ENCODE peak calls at places on chromosomes 13 and 19, in five cellular contexts. One of them, this sample, is unnamed.

GRCh38 chr13:51942189-51942588 is 69.1 kb downstream of the ATP7B start:
- DNase-seq in EL: no peak
- DNase-seq in fibroblast of lung: no peak
- DNase-seq in HAP-1: no peak
- DNase-seq in esophagus muscularis mucosa: no peak
- DNase-seq in this sample: no peak

GRCh38 chr13:106593131-106593530 is 25.2 kb upstream of the ARGLU1 start:
- DNase-seq in EL: no peak
- DNase-seq in fibroblast of lung: no peak
- DNase-seq in HAP-1: no peak
- DNase-seq in esophagus muscularis mucosa: no peak
- DNase-seq in this sample: no peak

GRCh38 chr13:51729853-51730553 is 74.0 kb downstream of the DHRS12 start:
- DNase-seq in EL: peak
- DNase-seq in fibroblast of lung: peak
- DNase-seq in HAP-1: peak
- DNase-seq in esophagus muscularis mucosa: no peak
- DNase-seq in this sample: no peak

GRCh38 chr13:50451609-50452008 is 391.9 kb downstream of the DLEU7 start:
- DNase-seq in EL: no peak
- DNase-seq in fibroblast of lung: no peak
- DNase-seq in HAP-1: no peak
- DNase-seq in esophagus muscularis mucosa: no peak
- DNase-seq in this sample: no peak

GRCh38 chr13:63110431-63110830 is 1694.8 kb upstream of the PCDH20 start:
- DNase-seq in EL: peak
- DNase-seq in fibroblast of lung: no peak
- DNase-seq in HAP-1: no peak
- DNase-seq in esophagus muscularis mucosa: no peak
- DNase-seq in this sample: no peak

GRCh38 chr13:33227927-33228644 is 57.5 kb downstream of the STARD13 start:
- DNase-seq in EL: no peak
- DNase-seq in fibroblast of lung: no peak
- DNase-seq in HAP-1: no peak
- DNase-seq in esophagus muscularis mucosa: no peak
- DNase-seq in this sample: peak

GRCh38 chr13:110301606-110302131 is 5.3 kb downstream of the COL4A1 start:
- DNase-seq in EL: peak
- DNase-seq in fibroblast of lung: peak
- DNase-seq in HAP-1: no peak
- DNase-seq in esophagus muscularis mucosa: no peak
- DNase-seq in this sample: no peak

GRCh38 chr13:77544365-77544764 is 8.9 kb downstream of the SCEL start:
- DNase-seq in EL: peak
- DNase-seq in fibroblast of lung: peak
- DNase-seq in HAP-1: no peak
- DNase-seq in esophagus muscularis mucosa: peak
- DNase-seq in this sample: peak

GRCh38 chr13:77919351-77920294 is 992 bp upstream of the EDNRB start:
- DNase-seq in EL: peak
- DNase-seq in fibroblast of lung: peak
- DNase-seq in HAP-1: no peak
- DNase-seq in esophagus muscularis mucosa: no peak
- DNase-seq in this sample: peak

GRCh38 chr13:39597828-39598227 is 5.2 kb downstream of the LHFPL6 start:
- DNase-seq in EL: peak
- DNase-seq in fibroblast of lung: peak
- DNase-seq in HAP-1: no peak
- DNase-seq in esophagus muscularis mucosa: no peak
- DNase-seq in this sample: no peak

GRCh38 chr19:33344611-33345010 is 28.9 kb upstream of the CEBPG start:
- DNase-seq in EL: no peak
- DNase-seq in fibroblast of lung: no peak
- DNase-seq in HAP-1: no peak
- DNase-seq in esophagus muscularis mucosa: no peak
- DNase-seq in this sample: no peak

GRCh38 chr13:64371461-64371860 is 2858.7 kb downstream of the PCDH9 start:
- DNase-seq in EL: no peak
- DNase-seq in fibroblast of lung: no peak
- DNase-seq in HAP-1: no peak
- DNase-seq in esophagus muscularis mucosa: no peak
- DNase-seq in this sample: peak

GRCh38 chr19:34474233-34474989 is 7.1 kb upstream of the WTIP start:
- DNase-seq in EL: no peak
- DNase-seq in fibroblast of lung: no peak
- DNase-seq in HAP-1: no peak
- DNase-seq in esophagus muscularis mucosa: no peak
- DNase-seq in this sample: no peak

GRCh38 chr13:97715763-97716162 is 237.7 kb upstream of the IPO5 start:
- DNase-seq in EL: no peak
- DNase-seq in fibroblast of lung: no peak
- DNase-seq in HAP-1: no peak
- DNase-seq in esophagus muscularis mucosa: no peak
- DNase-seq in this sample: no peak

GRCh38 chr19:30719189-30719990 is 347.2 kb downstream of the ZNF536 start:
- DNase-seq in EL: peak
- DNase-seq in fibroblast of lung: peak
- DNase-seq in HAP-1: peak
- DNase-seq in esophagus muscularis mucosa: no peak
- DNase-seq in this sample: peak

GRCh38 chr13:80141114-80141849 is 199.6 kb downstream of the SPRY2 start:
- DNase-seq in EL: peak
- DNase-seq in fibroblast of lung: peak
- DNase-seq in HAP-1: peak
- DNase-seq in esophagus muscularis mucosa: no peak
- DNase-seq in this sample: peak

GRCh38 chr13:93409001-93409400 is 182.4 kb downstream of the GPC6 start:
- DNase-seq in EL: no peak
- DNase-seq in fibroblast of lung: peak
- DNase-seq in HAP-1: no peak
- DNase-seq in esophagus muscularis mucosa: no peak
- DNase-seq in this sample: no peak

GRCh38 chr19:38683393-38684077 is 36.1 kb downstream of the ACTN4 start:
- DNase-seq in EL: peak
- DNase-seq in fibroblast of lung: peak
- DNase-seq in HAP-1: peak
- DNase-seq in esophagus muscularis mucosa: no peak
- DNase-seq in this sample: peak

GRCh38 chr19:42965204-42965603 is 28.2 kb upstream of the PSG7 start:
- DNase-seq in EL: peak
- DNase-seq in fibroblast of lung: no peak
- DNase-seq in HAP-1: no peak
- DNase-seq in esophagus muscularis mucosa: no peak
- DNase-seq in this sample: no peak